ENCODE peak calls at places on chromosome 17, in ten cellular contexts. C, W, N, L, O, D, K, J, Z and F are unnamed samples.

GRCh38 chr17:11719852-11720251 is 121.6 kb downstream of the DNAH9 start:
- DNase-seq in C (no peak), W (no peak), N (no peak), L (no peak), O (no peak), D (peak; percentile 1), K (no peak), J (no peak), Z (no peak), F (no peak)

GRCh38 chr17:61583242-61583641 is 7.8 kb downstream of the NACA2 start:
- DNase-seq in C (no peak), W (no peak), N (peak; percentile 32), L (no peak), O (peak; percentile 52), D (peak; percentile 75), K (no peak), J (peak; percentile 42), Z (peak; percentile 73), F (peak; percentile 43)

GRCh38 chr17:63082273-63082861 is 116.3 kb downstream of the TANC2 start:
- DNase-seq in C (no peak), W (no peak), N (no peak), L (no peak), O (peak; percentile 76), D (no peak), K (no peak), J (no peak), Z (no peak), F (no peak)

GRCh38 chr17:42404326-42405055 is 16.2 kb upstream of the STAT3 start:
- DNase-seq in C (peak; percentile 29), W (no peak), N (no peak), L (no peak), O (no peak), D (no peak), K (no peak), J (no peak), Z (no peak), F (no peak)

GRCh38 chr17:41140360-41141132 is at the start of gene KRTAP4-6:
- DNase-seq in C (no peak), W (no peak), N (no peak), L (no peak), O (no peak), D (peak; percentile 98), K (no peak), J (no peak), Z (no peak), F (no peak)

GRCh38 chr17:81898029-81898866 is 3.8 kb upstream of the NPB start:
- DNase-seq in C (no peak), W (no peak), N (peak; percentile 49), L (no peak), O (peak; percentile 62), D (peak; percentile 91), K (no peak), J (no peak), Z (peak; percentile 69), F (peak; percentile 43)

GRCh38 chr17:41773190-41773588 is 13.3 kb downstream of the JUP start:
- DNase-seq in C (peak; percentile 93), W (no peak), N (peak; percentile 81), L (peak; percentile 81), O (peak; percentile 84), D (peak; percentile 98), K (no peak), J (no peak), Z (peak; percentile 89), F (peak; percentile 87)

GRCh38 chr17:42010898-42011516 is 6.2 kb downstream of the DNAJC7 start:
- DNase-seq in C (no peak), W (no peak), N (peak; percentile 36), L (peak; percentile 60), O (peak; percentile 52), D (peak; percentile 49), K (no peak), J (peak; percentile 95), Z (peak; percentile 76), F (peak; percentile 57)

GRCh38 chr17:18953231-18953728 is 1.3 kb downstream of the SLC5A10 start:
- DNase-seq in C (no peak), W (no peak), N (no peak), L (no peak), O (no peak), D (no peak), K (no peak), J (no peak), Z (no peak), F (no peak)

GRCh38 chr17:18949566-18949965 is 2.4 kb upstream of the SLC5A10 start:
- DNase-seq in C (no peak), W (no peak), N (no peak), L (no peak), O (peak; percentile 80), D (no peak), K (no peak), J (no peak), Z (no peak), F (no peak)

GRCh38 chr17:18950944-18951905 is 740 bp upstream of the SLC5A10 start:
- DNase-seq in C (no peak), W (no peak), N (no peak), L (peak; percentile 55), O (no peak), D (no peak), K (no peak), J (no peak), Z (no peak), F (no peak)

GRCh38 chr17:18954321-18954720 is 2.4 kb downstream of the SLC5A10 start:
- DNase-seq in C (no peak), W (no peak), N (no peak), L (peak; percentile 49), O (no peak), D (no peak), K (no peak), J (no peak), Z (no peak), F (no peak)

GRCh38 chr17:18951941-18952842 is at the start of gene SLC5A10:
- DNase-seq in C (no peak), W (no peak), N (no peak), L (peak; percentile 85), O (no peak), D (no peak), K (no peak), J (no peak), Z (peak; percentile 68), F (no peak)
- TF ChIP-seq CTCF in C (no peak), W (no peak), N (peak; percentile 18), L (peak; percentile 66), O (peak; percentile 28), D (peak; percentile 13), K (no peak), J (peak; percentile 38), Z (no peak), F (peak; percentile 23)

DNA sequence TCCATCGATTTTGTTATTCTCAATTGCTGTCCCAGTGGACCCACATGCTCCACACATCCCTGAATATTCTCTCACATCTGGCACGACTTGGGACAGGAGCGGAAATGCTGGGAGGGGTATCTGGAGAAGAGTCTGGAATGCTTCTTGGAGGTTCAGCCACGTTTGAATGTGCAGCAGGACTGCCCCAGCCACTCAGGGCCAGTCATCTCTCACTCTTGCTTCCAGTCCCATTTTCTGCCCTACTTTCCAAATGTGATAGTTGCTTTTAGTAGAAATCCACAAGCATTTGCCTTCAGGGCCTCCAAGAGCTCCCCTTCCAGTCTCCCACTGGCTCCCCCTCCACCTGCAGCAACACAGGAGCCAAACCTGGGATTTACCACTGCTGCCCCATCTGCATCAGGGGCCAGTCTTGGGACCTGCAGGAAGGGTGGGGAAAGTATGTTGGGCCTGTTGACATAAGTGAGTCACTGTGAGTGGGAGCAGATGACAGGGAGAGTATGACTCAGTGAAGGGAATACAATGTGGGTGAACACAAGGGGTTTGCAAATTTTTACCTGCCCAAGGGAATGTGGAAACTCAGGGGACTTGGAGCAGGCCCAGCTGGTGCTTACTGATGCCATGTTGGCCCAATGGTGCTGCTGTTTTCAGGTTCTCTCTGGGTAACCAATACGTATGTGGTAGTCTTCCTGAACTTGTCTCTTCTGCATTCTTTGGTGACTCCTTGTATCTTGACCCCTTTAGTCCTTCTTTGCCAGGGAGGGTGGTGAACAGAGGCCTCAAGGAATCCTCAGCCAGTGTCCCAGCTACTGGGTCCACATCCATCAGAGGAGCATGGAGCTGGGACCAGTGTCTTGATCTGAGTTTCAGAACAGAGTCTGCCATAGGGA is 78.8 kb upstream of the CRHR1 start:
- DNase-seq in C (no peak), W (no peak), N (no peak), L (no peak), O (no peak), D (peak; percentile 99), K (no peak), J (peak; percentile 16), Z (peak; percentile 84), F (no peak)
- H3K4me3 ChIP-seq in C (no peak overlapping the region), W (no peak overlapping the region), N (no peak overlapping the region), L (no peak overlapping the region), O (no peak overlapping the region), D (no peak overlapping the region), K (no peak overlapping the region), J (no peak overlapping the region), Z (no peak overlapping the region), F (no peak overlapping the region)

GRCh38 chr17:79843475-79843916 is 4.3 kb upstream of the CBX4 start:
- DNase-seq in C (peak; percentile 63), W (no peak), N (no peak), L (peak; percentile 74), O (no peak), D (no peak), K (no peak), J (no peak), Z (no peak), F (no peak)

GRCh38 chr17:79847698-79848369 is 8.6 kb upstream of the CBX4 start:
- DNase-seq in C (no peak), W (no peak), N (no peak), L (no peak), O (no peak), D (no peak), K (no peak), J (no peak), Z (no peak), F (no peak)

GRCh38 chr17:79843917-79844815 is 4.9 kb upstream of the CBX4 start:
- DNase-seq in C (peak; percentile 78), W (no peak), N (peak; percentile 56), L (peak; percentile 89), O (peak; percentile 79), D (no peak), K (peak; percentile 52), J (no peak), Z (peak; percentile 73), F (peak; percentile 86)

GRCh38 chr17:79844869-79845600 is 5.8 kb upstream of the CBX4 start:
- DNase-seq in C (peak; percentile 80), W (no peak), N (peak; percentile 71), L (peak; percentile 92), O (peak; percentile 35), D (no peak), K (no peak), J (peak; percentile 83), Z (peak; percentile 92), F (peak; percentile 73)

GRCh38 chr17:79845601-79845949 is 6.3 kb upstream of the CBX4 start:
- DNase-seq in C (peak; percentile 47), W (no peak), N (no peak), L (no peak), O (peak; percentile 45), D (no peak), K (peak; percentile 50), J (peak; percentile 88), Z (peak; percentile 55), F (no peak)
- TF ChIP-seq CTCF in C (no peak), W (no peak), N (no peak), L (no peak), O (no peak), D (no peak), K (no peak), J (no peak), Z (no peak), F (no peak)

DNA sequence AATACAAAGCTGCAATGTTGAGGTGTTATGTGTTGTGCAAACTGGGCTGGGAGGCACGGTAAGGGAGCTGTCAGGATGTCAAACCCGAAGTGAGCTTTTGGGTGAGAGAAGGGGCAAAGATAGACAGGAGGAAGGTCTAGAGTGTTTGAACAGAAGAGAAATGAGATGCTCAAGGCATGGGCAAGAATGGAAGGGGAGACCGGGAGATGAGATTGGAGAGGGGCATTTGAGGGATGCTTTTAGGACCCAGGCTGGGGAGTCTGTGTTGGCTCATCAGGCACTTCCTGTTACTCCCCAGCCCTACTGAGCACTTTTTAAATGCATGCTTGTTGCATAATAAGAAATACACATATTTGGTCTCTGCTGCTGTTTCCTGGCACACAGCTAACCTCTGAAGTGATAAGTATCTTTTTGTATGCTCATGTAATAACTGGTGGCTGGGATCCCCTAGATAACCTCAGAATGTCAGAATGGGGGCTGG is 13.7 kb downstream of the UNC45B start:
- DNase-seq in C (no peak), W (no peak), N (no peak), L (no peak), O (no peak), D (peak; percentile 22), K (no peak), J (no peak), Z (no peak), F (peak; percentile 34)
- H3K4me3 ChIP-seq in C (no peak overlapping the region), W (no peak overlapping the region), N (no peak overlapping the region), L (no peak overlapping the region), O (no peak overlapping the region), D (no peak overlapping the region), K (no peak overlapping the region), J (no peak overlapping the region), Z (no peak overlapping the region), F (no peak overlapping the region)